ENCODE peak calls at places on chromosomes 2 and 18, in nine cellular contexts. W, G, T, D, S, K, F, P and U are unnamed samples.

GRCh38 chr18:42969366-42969765 is 146.1 kb downstream of the RIT2 start:
- DNase-seq in T (no peak), F (no peak), G (no peak), K (no peak), W (no peak), P (no peak), D (no peak), S (no peak), U (no peak)

GRCh38 chr18:3319399-3319798 is 57.5 kb downstream of the MYL12B start:
- DNase-seq in W (no peak), T (no peak), S (no peak), K (no peak), P (no peak), G (no peak), D (no peak), F (peak; percentile 49), U (no peak)

GRCh38 chr2:209470-209869 is 54.4 kb downstream of the SH3YL1 start:
- DNase-seq in F (no peak), D (no peak), S (no peak), T (no peak), P (no peak), K (no peak), G (no peak), W (no peak), U (no peak)

GRCh38 chr2:8529706-8530277 is 152.1 kb upstream of the ID2 start:
- DNase-seq in W (no peak), G (no peak), T (no peak), S (no peak), F (no peak), P (no peak), K (no peak), D (no peak), U (no peak)

GRCh38 chr2:150476809-150477302 is 10.6 kb downstream of the RND3 start:
- DNase-seq in G (no peak), D (no peak), W (no peak), F (no peak), P (no peak), S (no peak), T (no peak), K (no peak), U (no peak)

GRCh38 chr18:71168576-71169145 is 879.8 kb downstream of the SOCS6 start:
- DNase-seq in K (no peak), T (no peak), D (no peak), W (no peak), G (no peak), S (no peak), P (no peak), F (peak; percentile 3), U (no peak)

GRCh38 chr2:121368841-121369240 is 83.8 kb upstream of the TFCP2L1 start:
- DNase-seq in D (no peak), F (no peak), S (no peak), P (no peak), W (no peak), G (no peak), K (no peak), T (no peak), U (no peak)

GRCh38 chr2:84741182-84741822 is 139.6 kb downstream of the TRABD2A start:
- DNase-seq in G (no peak), F (peak; percentile 8), K (peak; percentile 8), W (no peak), P (peak; percentile 19), D (peak; percentile 54), S (no peak), T (peak; percentile 9), U (no peak)

GRCh38 chr2:34069604-34070003 is 470.5 kb upstream of the FAM98A start:
- DNase-seq in W (no peak), P (no peak), T (no peak), F (no peak), K (no peak), S (no peak), G (no peak), D (no peak), U (peak; percentile 70)

GRCh38 chr2:113755690-113756063 is 765 bp downstream of the SLC35F5 start:
- DNase-seq in K (no peak), S (no peak), P (no peak), D (no peak), F (peak; percentile 25), G (no peak), W (no peak), T (no peak), U (peak; percentile 21)

GRCh38 chr2:191165190-191165643 is 14.4 kb upstream of the STAT4 start:
- DNase-seq in G (peak; percentile 52), S (no peak), T (no peak), P (no peak), F (peak; percentile 45), D (no peak), W (no peak), K (no peak), U (peak; percentile 45)

GRCh38 chr2:220789961-220790360 is 782.1 kb downstream of the EPHA4 start:
- DNase-seq in D (no peak), P (peak; percentile 12), G (no peak), W (peak; percentile 34), T (no peak), F (peak; percentile 83), K (no peak), S (no peak), U (no peak)

GRCh38 chr2:234426616-234427015 is 70.3 kb downstream of the ARL4C start:
- DNase-seq in P (no peak), S (no peak), T (no peak), D (no peak), K (no peak), F (no peak), G (no peak), W (no peak), U (peak; percentile 7)

GRCh38 chr18:32612651-32613050 is 142.0 kb upstream of the GAREM1 start:
- DNase-seq in T (no peak), K (no peak), P (no peak), F (peak; percentile 4), D (no peak), S (no peak), G (peak; percentile 65), W (no peak), U (no peak)

GRCh38 chr2:188410504-188411235 is 119.0 kb downstream of the GULP1 start:
- DNase-seq in P (no peak), G (no peak), D (no peak), S (no peak), K (no peak), F (peak; percentile 83), T (no peak), W (no peak), U (no peak)

GRCh38 chr2:20622731-20623130 is 28.2 kb downstream of the HS1BP3 start:
- DNase-seq in D (no peak), S (peak; percentile 68), F (no peak), W (no peak), K (no peak), P (no peak), G (no peak), T (peak; percentile 79), U (no peak)

GRCh38 chr2:163182764-163183354 is 344.3 kb upstream of the KCNH7 start:
- DNase-seq in T (no peak), K (no peak), D (no peak), S (no peak), W (no peak), F (peak; percentile 22), P (no peak), G (peak; percentile 52), U (no peak)

GRCh38 chr2:127681976-127682857 is 6.9 kb upstream of the LIMS2 start:
- DNase-seq in T (no peak), W (no peak), S (no peak), P (no peak), D (no peak), F (no peak), K (no peak), G (no peak), U (no peak)

GRCh38 chr2:42141687-42142475 is 27.3 kb upstream of the EML4 start:
- DNase-seq in T (peak; percentile 42), F (peak; percentile 93), S (no peak), W (peak; percentile 88), P (no peak), G (peak; percentile 54), D (no peak), K (peak; percentile 24), U (peak; percentile 32)

GRCh38 chr2:145599761-145600160 is 1079.8 kb upstream of the ZEB2 start:
- DNase-seq in D (no peak), T (no peak), F (peak; percentile 83), G (no peak), P (no peak), W (peak; percentile 17), S (no peak), K (no peak), U (no peak)

GRCh38 chr2:26574900-26575560 is 66.1 kb downstream of the CIB4 start:
- DNase-seq in F (no peak), D (no peak), T (no peak), P (no peak), G (no peak), S (no peak), W (no peak), K (no peak), U (no peak)

GRCh38 chr2:197633109-197633657 is 42.2 kb downstream of the RFTN2 start:
- DNase-seq in P (no peak), W (no peak), T (no peak), F (no peak), K (no peak), G (no peak), D (no peak), S (no peak), U (no peak)

GRCh38 chr2:186687774-186688173 is 6.1 kb upstream of the FAM171B start:
- DNase-seq in F (peak; percentile 7), W (no peak), G (peak; percentile 85), T (no peak), K (no peak), P (peak; percentile 77), S (no peak), D (no peak), U (no peak)

GRCh38 chr18:78972930-78973331 is 6.7 kb upstream of the SALL3 start:
- DNase-seq in T (no peak), F (no peak), S (no peak), W (no peak), D (no peak), G (no peak), P (no peak), K (no peak), U (no peak)

GRCh38 chr2:85524567-85524923 is 14.4 kb upstream of the MAT2A start:
- DNase-seq in F (no peak), W (no peak), S (no peak), D (peak; percentile 59), P (no peak), K (no peak), T (no peak), G (no peak), U (no peak)

GRCh38 chr2:233990261-233990798 is 60.2 kb upstream of the SPP2 start:
- DNase-seq in W (no peak), P (no peak), T (no peak), G (no peak), S (no peak), F (peak; percentile 49), D (no peak), K (peak; percentile 44), U (no peak)

GRCh38 chr2:231270221-231271114 is 72.0 kb downstream of the ARMC9 start:
- DNase-seq in G (no peak), F (no peak), D (no peak), K (no peak), T (no peak), W (no peak), S (no peak), P (no peak), U (no peak)

GRCh38 chr2:181463573-181463972 is 6.4 kb downstream of the ITGA4 start:
- DNase-seq in D (no peak), P (no peak), T (no peak), F (no peak), W (no peak), G (no peak), K (no peak), S (no peak), U (no peak)

GRCh38 chr18:65846107-65846506 is 95.3 kb downstream of the CDH7 start:
- DNase-seq in W (no peak), P (no peak), F (no peak), G (no peak), D (no peak), S (no peak), K (no peak), T (no peak), U (no peak)

GRCh38 chr2:43210467-43211303 is 15.7 kb downstream of the ZFP36L2 start:
- DNase-seq in P (no peak), K (no peak), G (no peak), S (no peak), T (no peak), F (peak; percentile 45), W (peak; percentile 86), D (no peak), U (peak; percentile 52)

GRCh38 chr2:102172749-102173148 is 14.1 kb upstream of the IL1RL2 start:
- DNase-seq in F (no peak), S (no peak), T (no peak), P (no peak), K (no peak), G (no peak), D (no peak), W (no peak), U (no peak)